ENCODE peak calls at places on chromosomes 5 and 9, in seven cellular contexts. I is islet precursor cell, P is GM13977, V is RWPE1, O is mucosa of gallbladder, F is GM13976, U is GM12891. M is an unnamed sample.

GRCh38 chr9:2107906-2108451 is 92.8 kb downstream of the SMARCA2 start:
- DNase-seq in P (no peak), V (no peak), O (no peak), F (no peak), U (no peak), I (no peak), M (no peak)

GRCh38 chr5:172110921-172111873 is 76.8 kb downstream of the STK10 start:
- DNase-seq in O (peak), I (peak), P (peak), V (peak), U (peak), F (peak), M (peak)

GRCh38 chr5:59428391-59428790 is 465.1 kb downstream of the PDE4D start:
- DNase-seq in I (no peak), O (no peak), V (no peak), F (no peak), P (no peak), U (no peak), M (no peak)

GRCh38 chr5:39716532-39716971 is 291.8 kb upstream of the DAB2 start:
- DNase-seq in P (peak), O (peak), V (peak), U (no peak), F (peak), I (peak), M (peak)

GRCh38 chr9:100999914-101000540 is 28.5 kb upstream of the PLPPR1 start:
- DNase-seq in P (no peak), F (no peak), O (no peak), U (no peak), I (no peak), V (peak), M (no peak)

GRCh38 chr9:84668204-84669007 is 1.1 kb upstream of the NTRK2 start:
- DNase-seq in P (peak), I (peak), U (peak), O (peak), F (peak), V (peak), M (peak)

GRCh38 chr5:115842089-115842881 is 550 bp downstream of the AP3S1 start:
- DNase-seq in O (peak), U (no peak), V (peak), F (no peak), P (no peak), I (peak), M (peak)

GRCh38 chr9:132857601-132858342 is 20.3 kb downstream of the AK8 start:
- DNase-seq in F (no peak), O (no peak), U (no peak), I (no peak), V (no peak), P (no peak), M (no peak)

GRCh38 chr9:87887151-87887505 is 4.5 kb downstream of the SPATA31E1 start:
- DNase-seq in V (no peak), P (no peak), O (no peak), F (no peak), I (no peak), U (no peak), M (no peak)

GRCh38 chr9:131837316-131837715 is 97.4 kb upstream of the RAPGEF1 start:
- DNase-seq in I (peak), F (peak), O (no peak), P (no peak), U (no peak), V (no peak), M (no peak)

GRCh38 chr9:73152953-73153352 is 1.3 kb downstream of the ANXA1 start:
- DNase-seq in U (peak), F (no peak), P (no peak), V (no peak), O (no peak), I (no peak), M (no peak)

GRCh38 chr9:135078361-135078821 is 9.1 kb upstream of the OLFM1 start:
- DNase-seq in F (no peak), I (peak), P (no peak), O (no peak), U (no peak), V (no peak), M (no peak)

GRCh38 chr9:97980918-97981827 is 2.0 kb upstream of the ANP32B start:
- DNase-seq in V (no peak), I (peak), O (no peak), P (no peak), U (no peak), F (no peak), M (peak)

GRCh38 chr9:130074391-130075115 is 20.8 kb downstream of the GPR107 start:
- DNase-seq in V (no peak), I (no peak), F (no peak), O (no peak), P (no peak), U (no peak), M (no peak)

GRCh38 chr5:82374637-82375036 is 96.5 kb upstream of the RPS23 start:
- DNase-seq in O (no peak), V (no peak), I (no peak), U (no peak), F (no peak), P (peak), M (no peak)

GRCh38 chr9:5025416-5025815 is 40.3 kb downstream of the JAK2 start:
- DNase-seq in P (no peak), U (no peak), I (no peak), V (no peak), F (no peak), O (no peak), M (no peak)